ENCODE peak calls at places on chromosomes 12 and 14, in five cellular contexts. J is stimulated activated CD4-positive, alpha-beta T cell treated with anti-CD3 and anti-CD28 coated beads, Interleukin-2, amount 100 ng/mL, for 24 hours; G is stimulated activated CD8-positive, alpha-beta memory T cell treated with anti-CD3 and anti-CD28 coated beads, Interleukin-7, amount 100 ng/mL, for 1 hour; D is NCI-H226; H is iPS-NIHi11. C is an unnamed sample.

GRCh38 chr14:96168581-96168980 is 36.1 kb upstream of the BDKRB2 start:
- DNase-seq in J (no peak), G (no peak), D (no peak), H (no peak), C (no peak)

GRCh38 chr14:36176524-36176923 is at the start of gene PTCSC3:
- DNase-seq in J (no peak), G (no peak), D (no peak), H (no peak), C (no peak)

GRCh38 chr14:96086574-96087077 is 47.5 kb downstream of the C14orf132 start:
- DNase-seq in J (no peak), G (no peak), D (peak; percentile 52), H (no peak), C (no peak)

GRCh38 chr14:105200641-105201040 is 19.5 kb upstream of the NUDT14 start:
- DNase-seq in J (no peak), G (no peak), D (no peak), H (no peak), C (peak; percentile 11)

GRCh38 chr12:132171293-132171967 is 27.2 kb downstream of the NOC4L start:
- DNase-seq in J (no peak), G (no peak), D (no peak), H (no peak), C (no peak)

GRCh38 chr12:74890237-74890599 is 319.4 kb downstream of the KCNC2 start:
- DNase-seq in J (no peak), G (no peak), D (peak; percentile 98), H (peak; percentile 33), C (no peak)

GRCh38 chr12:12365931-12366431 is 9.1 kb downstream of the BORCS5 start:
- DNase-seq in J (no peak), G (no peak), D (no peak), H (no peak), C (no peak)

GRCh38 chr12:122835693-122836026 is 403 bp downstream of the HIP1R start:
- DNase-seq in J (no peak), G (no peak), D (no peak), H (peak; percentile 82), C (no peak)

GRCh38 chr14:56185991-56186390 is 67.8 kb downstream of the PELI2 start:
- DNase-seq in J (no peak), G (no peak), D (no peak), H (no peak), C (no peak)

GRCh38 chr12:66035289-66035961 is 95.1 kb downstream of the LLPH start:
- DNase-seq in J (no peak), G (no peak), D (peak; percentile 64), H (peak; percentile 15), C (no peak)

GRCh38 chr12:89494411-89495231 is 30.0 kb downstream of the GALNT4 start:
- DNase-seq in J (peak; percentile 59), G (no peak), D (no peak), H (no peak), C (no peak)